ENCODE peak calls at places on chromosomes 12 and 14, in eight cellular contexts. Z is breast epithelium; O is GM23248; E is left ventricle myocardium inferior; J is PC-3; W is transverse colon; X is CD8-positive, alpha-beta memory T cell; Q is astrocyte. U is an unnamed sample.

GRCh38 chr14:22819191-22819988 is 4.2 kb upstream of the SLC7A7 start:
- DNase-seq in Z (no peak), O (peak; percentile 84), E (peak; percentile 55), J (peak; percentile 33), W (peak; percentile 64), X (no peak), Q (peak; percentile 50), U (no peak)

GRCh38 chr14:100975668-100976067 is 72.1 kb upstream of the RTL1 start:
- DNase-seq in Z (no peak), O (peak; percentile 54), E (no peak), J (peak; percentile 33), W (no peak), X (no peak), Q (peak; percentile 53), U (no peak)

GRCh38 chr14:49549881-49550280 is 36.3 kb downstream of the RPS29 start:
- DNase-seq in Z (no peak), O (peak; percentile 66), E (no peak), J (peak; percentile 63), W (no peak), X (no peak), Q (peak; percentile 18), U (no peak)

GRCh38 chr12:16165506-16165905 is 112.0 kb downstream of the SLC15A5 start:
- DNase-seq in Z (no peak), O (peak; percentile 72), E (no peak), J (peak; percentile 58), W (peak; percentile 52), X (no peak), Q (peak; percentile 21), U (no peak)

GRCh38 chr12:11717533-11717961 is 68.1 kb downstream of the ETV6 start:
- DNase-seq in Z (no peak), O (peak; percentile 61), E (no peak), J (no peak), W (no peak), X (no peak), Q (peak; percentile 43), U (no peak)

GRCh38 chr12:95462551-95462950 is 11.4 kb upstream of the METAP2 start:
- DNase-seq in Z (no peak), O (no peak), E (no peak), J (no peak), W (no peak), X (no peak), Q (no peak), U (no peak)

GRCh38 chr14:99246536-99247083 is 25.4 kb downstream of the BCL11B start:
- DNase-seq in Z (no peak), O (no peak), E (no peak), J (no peak), W (no peak), X (peak; percentile 78), Q (no peak), U (no peak)

GRCh38 chr12:57577981-57578758 is 12.8 kb upstream of the PIP4K2C start:
- DNase-seq in Z (no peak), O (no peak), E (no peak), J (no peak), W (no peak), X (no peak), Q (no peak), U (no peak)

GRCh38 chr14:100610511-100611217 is 23.4 kb upstream of the BEGAIN start:
- DNase-seq in Z (no peak), O (peak; percentile 60), E (no peak), J (peak; percentile 70), W (peak; percentile 56), X (no peak), Q (peak; percentile 20), U (no peak)

GRCh38 chr12:99498756-99499155 is 148.8 kb upstream of the GARIN6 start:
- DNase-seq in Z (no peak), O (peak; percentile 73), E (no peak), J (peak; percentile 80), W (no peak), X (no peak), Q (peak; percentile 92), U (no peak)

GRCh38 chr14:55913324-55914035 is 204.7 kb upstream of the PELI2 start:
- DNase-seq in Z (no peak), O (no peak), E (peak; percentile 25), J (no peak), W (no peak), X (no peak), Q (peak; percentile 97), U (no peak)

GRCh38 chr12:79769189-79769859 is 78.6 kb upstream of the PAWR start:
- DNase-seq in Z (no peak), O (no peak), E (no peak), J (no peak), W (no peak), X (no peak), Q (no peak), U (no peak)

GRCh38 chr12:60265741-60266140 is 669.9 kb downstream of the SLC16A7 start:
- DNase-seq in Z (no peak), O (no peak), E (no peak), J (peak; percentile 25), W (no peak), X (no peak), Q (no peak), U (no peak)

GRCh38 chr14:38522724-38523123 is 266.8 kb upstream of the CLEC14A start:
- DNase-seq in Z (no peak), O (peak; percentile 30), E (no peak), J (no peak), W (no peak), X (no peak), Q (no peak), U (no peak)

GRCh38 chr12:18141583-18141982 is 51.6 kb upstream of the RERGL start:
- DNase-seq in Z (no peak), O (peak; percentile 80), E (no peak), J (peak; percentile 80), W (no peak), X (no peak), Q (peak; percentile 68), U (no peak)

GRCh38 chr14:50363734-50364113 is 33.0 kb downstream of the CDKL1 start:
- DNase-seq in Z (no peak), O (peak; percentile 69), E (no peak), J (no peak), W (peak; percentile 48), X (peak; percentile 71), Q (no peak), U (peak; percentile 29)

GRCh38 chr12:51846911-51847829 is 1.3 kb downstream of the FIGNL2 start:
- DNase-seq in Z (no peak), O (peak; percentile 46), E (peak; percentile 65), J (no peak), W (peak; percentile 44), X (no peak), Q (no peak), U (peak; percentile 20)

GRCh38 chr14:90495357-90496276 is 98.8 kb downstream of the CALM1 start:
- DNase-seq in Z (no peak), O (peak; percentile 75), E (no peak), J (peak; percentile 69), W (peak; percentile 43), X (peak; percentile 57), Q (peak; percentile 57), U (peak; percentile 55)

DNA sequence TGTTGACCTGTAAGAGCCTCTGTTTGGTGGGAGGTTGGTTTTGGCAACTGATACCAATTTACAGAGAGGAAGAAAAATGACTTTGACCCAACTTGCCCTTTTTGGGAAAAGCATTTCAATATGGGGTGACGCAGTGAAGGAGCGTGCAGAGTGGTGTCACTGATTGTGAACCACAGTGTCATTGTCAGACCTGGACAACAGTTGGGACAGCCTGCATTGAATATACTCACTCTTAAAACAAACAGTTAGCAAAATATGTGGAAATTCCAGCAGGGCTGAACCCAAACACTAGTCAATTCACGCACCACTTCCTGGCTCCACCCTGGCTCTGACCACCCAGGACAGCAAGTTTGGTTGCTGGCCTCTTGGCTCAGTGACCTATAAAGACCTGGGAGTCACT is 61.3 kb downstream of the NOS1 start:
- DNase-seq in Z (no peak), O (no peak), E (no peak), J (peak; percentile 33), W (no peak), X (no peak), Q (no peak), U (no peak)
- H3K27ac ChIP-seq in Z (no peak overlapping the region), O (no peak overlapping the region), E (no peak overlapping the region), J (no peak overlapping the region), W (no peak overlapping the region), X (no peak overlapping the region), Q (no peak overlapping the region), U (no peak overlapping the region)

GRCh38 chr12:110743571-110744093 is 941 bp upstream of the PPP1CC start:
- DNase-seq in Z (no peak), O (peak; percentile 66), E (peak; percentile 51), J (peak; percentile 56), W (peak; percentile 64), X (no peak), Q (no peak), U (no peak)
- H3K27ac ChIP-seq in Z (peak overlapping the region; percentile 41), O (no peak overlapping the region), E (peak overlapping the region; percentile 95), J (peak overlapping the region; percentile 3), W (peak overlapping the region; percentile 91), X (no peak overlapping the region), Q (no peak overlapping the region), U (no peak overlapping the region)

GRCh38 chr14:64719601-64720000 is 15.4 kb downstream of the PLEKHG3 start:
- DNase-seq in Z (no peak), O (no peak), E (no peak), J (no peak), W (no peak), X (no peak), Q (no peak), U (no peak)
- H3K27ac ChIP-seq in Z (peak overlapping the region; percentile 93), O (peak overlapping the region; percentile 66), E (peak overlapping the region; percentile 57), J (peak overlapping the region; percentile 93), W (peak overlapping the region; percentile 87), X (no peak overlapping the region), Q (peak overlapping the region; percentile 75), U (no peak overlapping the region)

DNA sequence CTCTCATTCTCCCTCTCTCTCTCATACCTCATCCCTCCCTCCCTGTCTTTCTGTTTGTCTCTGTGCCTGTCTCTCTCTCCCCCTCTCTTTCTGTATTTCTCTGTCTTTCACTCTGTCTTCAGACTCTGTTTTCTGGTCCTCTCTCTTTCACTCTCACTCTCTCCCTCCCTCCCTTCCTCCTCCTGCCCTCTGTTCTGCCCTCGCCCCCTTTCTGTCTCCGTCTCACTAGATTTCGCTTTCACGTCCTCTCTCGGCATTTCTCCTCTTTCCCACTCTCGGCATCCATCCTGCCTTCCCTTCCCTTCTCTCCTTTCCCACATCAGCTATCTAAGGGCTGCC is 183.0 kb downstream of the PHETA1 start:
- DNase-seq in Z (no peak), O (no peak), E (no peak), J (no peak), W (no peak), X (no peak), Q (no peak), U (no peak)
- H3K27ac ChIP-seq in Z (no peak overlapping the region), O (no peak overlapping the region), E (no peak overlapping the region), J (no peak overlapping the region), W (no peak overlapping the region), X (no peak overlapping the region), Q (no peak overlapping the region), U (no peak overlapping the region)